ENCODE peak calls at places on chromosome 15, in eight cellular contexts. L is PC-9; Z is suprapubic skin; X is colonic mucosa; B is hepatocyte; R is CD4-positive, alpha-beta T cell; H is CD4-positive, CD25-positive, alpha-beta regulatory T cell; A is adrenal gland. M is an unnamed sample. For H3K9me3, the result is how much of the 10 kb centered on the place peaks cover.

GRCh38 chr15:40959331-40960141 is 6.3 kb downstream of the CHAC1 start:
- DNase-seq in B (no peak), L (no peak), A (no peak), X (no peak), R (no peak), H (no peak), Z (no peak), M (no peak)

GRCh38 chr15:75201609-75202250 is at the start of gene C15orf39:
- DNase-seq in X (peak), A (peak), B (peak), Z (no peak), R (peak), L (peak), H (peak), M (peak)

GRCh38 chr15:99212401-99212800 is 37.0 kb downstream of the TTC23 start:
- DNase-seq in R (no peak), A (peak), X (no peak), L (no peak), Z (no peak), H (no peak), B (peak), M (peak)

GRCh38 chr15:60120100-60120499 is 116.0 kb downstream of the FOXB1 start:
- DNase-seq in L (no peak), R (no peak), A (no peak), B (no peak), H (no peak), X (no peak), Z (no peak), M (no peak)

GRCh38 chr15:37125143-37125542 is 24.8 kb upstream of the MEIS2 start:
- DNase-seq in L (no peak), A (no peak), B (no peak), X (no peak), H (no peak), R (no peak), Z (no peak), M (no peak)

GRCh38 chr15:39300451-39301153 is 280.3 kb upstream of the THBS1 start:
- DNase-seq in Z (no peak), B (no peak), A (no peak), R (no peak), X (no peak), H (no peak), L (peak), M (no peak)

GRCh38 chr15:75061272-75061671 is 37.9 kb downstream of the PPCDC start:
- DNase-seq in L (no peak), R (no peak), Z (no peak), A (peak), X (peak), H (no peak), B (no peak), M (no peak)

GRCh38 chr15:91974321-91974720 is 120.8 kb downstream of the SLCO3A1 start:
- DNase-seq in R (no peak), L (peak), H (no peak), B (no peak), Z (no peak), A (peak), X (no peak), M (no peak)

GRCh38 chr15:65979316-65979715 is 110.0 kb downstream of the RAB11A start:
- DNase-seq in A (peak), B (no peak), L (no peak), X (no peak), H (no peak), R (no peak), Z (no peak), M (no peak)

GRCh38 chr15:90079619-90080559 is 22.4 kb downstream of the IDH2 start:
- DNase-seq in B (no peak), L (no peak), X (no peak), A (no peak), H (no peak), R (no peak), Z (no peak), M (no peak)

GRCh38 chr15:100224206-100225185 is 117.3 kb downstream of the ADAMTS17 start:
- DNase-seq in R (no peak), L (peak), A (no peak), B (no peak), X (no peak), Z (no peak), H (no peak), M (no peak)
- H3K9me3 ChIP-seq in R (under half), L (under half), A (under half), B (under half), X (under half), Z (under half), H (under half), M (under half)

GRCh38 chr15:95138604-95139270 is 907.4 kb downstream of the MCTP2 start:
- DNase-seq in B (no peak), A (no peak), Z (no peak), X (no peak), H (no peak), R (no peak), L (no peak), M (no peak)
- H3K9me3 ChIP-seq in B (under half), A (under half), Z (under half), X (under half), H (under half), R (under half), L (under half), M (under half)

GRCh38 chr15:26724381-26724780 is 48.5 kb downstream of the GABRB3 start:
- DNase-seq in Z (no peak), B (no peak), H (no peak), X (no peak), R (no peak), A (no peak), L (no peak), M (no peak)

GRCh38 chr15:26729030-26729429 is 43.8 kb downstream of the GABRB3 start:
- DNase-seq in Z (no peak), X (no peak), A (no peak), H (no peak), L (no peak), R (no peak), B (no peak), M (no peak)

GRCh38 chr15:26731965-26732364 is 40.9 kb downstream of the GABRB3 start:
- DNase-seq in H (no peak), X (no peak), R (no peak), Z (no peak), B (no peak), A (no peak), L (no peak), M (no peak)

DNA sequence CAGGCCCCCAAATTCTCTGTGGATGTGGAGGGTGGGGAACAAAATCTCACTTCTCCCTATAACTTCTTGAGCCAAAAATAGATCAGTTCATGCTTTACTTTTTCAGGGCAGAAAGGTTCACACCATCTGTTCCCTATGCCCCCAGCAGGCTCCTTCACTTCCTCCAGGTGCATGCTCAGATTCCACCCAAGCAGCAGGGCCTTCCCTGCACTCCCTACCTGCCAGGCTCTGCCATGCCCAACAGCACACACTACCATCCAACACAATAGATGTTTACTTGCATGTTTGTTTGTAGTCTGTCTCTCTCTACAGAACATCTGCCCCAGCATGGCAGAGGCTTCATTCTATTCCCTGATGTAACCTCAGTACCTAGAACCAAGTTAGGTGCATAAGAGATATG is 43.3 kb downstream of the GABRB3 start:
- DNase-seq in A (no peak), Z (no peak), B (no peak), R (no peak), X (no peak), H (no peak), L (no peak), M (no peak)
- H3K9me3 ChIP-seq in A (under half), Z (under half), B (under half), R (under half), X (under half), H (under half), L (under half), M (under half)

DNA sequence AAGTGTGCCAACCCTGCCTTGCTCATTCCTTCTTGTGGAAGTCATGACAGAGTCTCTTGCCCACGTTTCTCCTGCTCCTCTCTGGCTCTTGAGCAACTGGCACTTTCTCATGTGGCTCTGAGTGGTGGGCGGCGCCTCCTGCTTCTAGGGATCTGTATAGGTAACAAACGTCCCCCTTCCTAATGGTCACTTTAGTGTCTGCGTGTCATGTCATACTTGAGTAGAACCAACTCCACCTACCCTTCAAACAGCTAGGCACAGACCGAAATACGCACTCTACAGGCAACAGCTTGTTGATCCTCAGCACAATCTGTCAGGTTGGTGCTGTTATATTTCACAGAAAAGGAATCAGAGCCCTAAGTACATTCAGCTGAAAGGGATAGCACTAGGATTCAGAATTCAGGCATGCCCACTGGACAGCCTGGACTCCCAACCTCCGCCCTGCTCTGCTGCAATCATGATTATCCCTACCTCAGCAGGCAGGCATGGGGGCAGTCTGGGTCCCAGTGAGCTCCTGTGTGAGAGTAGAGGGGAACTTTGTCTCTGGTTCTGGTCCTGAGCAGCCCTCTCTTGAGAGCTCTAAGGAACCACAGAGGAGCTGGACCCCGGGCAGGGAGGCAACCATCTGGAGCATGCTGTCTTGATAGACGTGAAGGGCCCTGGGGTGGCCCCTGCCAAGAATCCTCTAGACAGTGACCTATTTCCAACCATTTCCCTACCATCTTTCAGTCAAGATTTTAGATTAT is 23.6 kb upstream of the NOX5 start:
- DNase-seq in B (peak), H (no peak), A (no peak), R (no peak), Z (peak), X (no peak), L (no peak), M (no peak)
- H3K9me3 ChIP-seq in B (under half), H (under half), A (under half), R (under half), Z (under half), X (under half), L (under half), M (under half)

GRCh38 chr15:25415707-25416106 is 23.1 kb downstream of the UBE3A start:
- DNase-seq in A (no peak), B (no peak), R (no peak), H (no peak), Z (no peak), X (no peak), L (no peak), M (no peak)
- H3K9me3 ChIP-seq in A (under half), B (under half), R (under half), H (under half), Z (under half), X (under half), L (under half), M (under half)

DNA sequence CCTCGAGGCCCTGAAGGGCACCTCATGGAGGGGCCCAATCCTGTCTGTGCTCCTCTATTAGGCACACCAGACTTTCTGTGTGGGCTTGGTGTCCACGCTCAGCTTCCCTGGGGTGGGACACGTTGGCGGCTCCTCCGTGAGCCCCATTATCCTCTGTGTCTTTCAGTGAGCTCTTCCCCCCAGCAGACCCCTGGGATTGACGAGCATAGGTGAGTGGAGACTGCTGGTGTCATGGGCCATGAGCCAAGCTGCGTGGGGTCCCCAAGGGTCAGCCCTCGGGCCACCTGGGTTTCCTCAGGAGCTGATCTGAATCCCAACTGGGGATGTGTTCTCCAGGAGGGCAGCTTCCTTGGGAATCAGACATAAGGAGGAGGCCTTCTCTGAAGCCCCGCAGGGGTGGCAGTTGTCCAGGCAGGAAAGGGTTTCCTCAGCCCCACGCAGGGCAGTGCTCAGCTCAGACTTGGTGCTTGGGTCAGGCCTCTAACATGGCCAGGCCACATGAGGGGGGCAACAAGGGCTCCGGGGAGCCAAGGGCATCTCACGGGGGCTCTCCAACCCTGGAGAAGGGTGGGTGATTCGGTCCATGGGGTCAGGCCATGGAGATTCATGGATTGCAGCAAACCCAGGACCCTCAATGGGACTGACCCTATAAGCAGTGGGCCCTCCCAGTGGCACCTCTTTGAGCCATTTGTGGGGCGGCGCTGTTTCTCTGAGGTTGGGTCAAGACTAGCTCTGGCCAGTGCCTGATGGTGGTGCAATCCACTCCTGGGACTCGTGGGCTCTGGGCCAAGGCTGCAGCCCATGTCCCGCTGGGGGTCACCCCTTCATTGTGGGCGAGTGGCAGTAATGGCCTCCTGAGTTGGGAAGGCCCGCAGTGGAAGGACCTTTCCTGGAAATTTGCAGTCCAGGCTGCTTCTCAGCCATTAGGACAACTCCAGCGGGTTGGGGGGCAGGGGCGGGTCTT is 222.5 kb downstream of the SNRPN start:
- DNase-seq in Z (peak), H (no peak), L (no peak), X (peak), B (peak), R (peak), A (peak), M (peak)
- H3K9me3 ChIP-seq in Z (under half), H (under half), L (under half), X (under half), B (under half), R (half or more), A (under half), M (under half)